ENCODE peak calls at places on chromosome 17, in nine cellular contexts. U is A673; P is lung; E is RWPE1; Q is mesendoderm; O is Peyer's patch; K is CD8-positive, alpha-beta memory T cell; G is H1; X is heart left ventricle. I is an unnamed sample.

GRCh38 chr17:8151641-8152111 is 528 bp downstream of the PER1 start:
- DNase-seq in U (peak; percentile 59), P (peak; percentile 89), E (no peak), Q (peak; percentile 69), O (peak; percentile 84), K (peak; percentile 69), G (no peak), X (peak; percentile 90), I (peak; percentile 95)

GRCh38 chr17:2400877-2401425 is at the start of gene MNT:
- DNase-seq in U (peak; percentile 97), P (peak; percentile 93), E (peak; percentile 89), Q (peak; percentile 97), O (peak; percentile 95), K (peak; percentile 96), G (peak; percentile 82), X (peak; percentile 95), I (peak; percentile 96)

GRCh38 chr17:76248013-76248782 is 7.9 kb upstream of the RNF157 start:
- DNase-seq in U (no peak), P (no peak), E (no peak), Q (no peak), O (peak; percentile 20), K (no peak), G (no peak), X (no peak), I (no peak)

GRCh38 chr17:59752446-59752845 is 45.0 kb downstream of the VMP1 start:
- DNase-seq in U (no peak), P (no peak), E (no peak), Q (no peak), O (no peak), K (no peak), G (no peak), X (no peak), I (no peak)

GRCh38 chr17:382644-383533 is 30.3 kb upstream of the RPH3AL start:
- DNase-seq in U (peak; percentile 37), P (no peak), E (no peak), Q (peak; percentile 85), O (no peak), K (no peak), G (no peak), X (no peak), I (no peak)

GRCh38 chr17:55783684-55784245 is 32.9 kb downstream of the PCTP start:
- DNase-seq in U (peak; percentile 90), P (peak; percentile 59), E (peak; percentile 4), Q (peak; percentile 68), O (peak; percentile 49), K (no peak), G (no peak), X (peak; percentile 79), I (peak; percentile 83)

GRCh38 chr17:32596666-32597065 is 109.9 kb downstream of the CDK5R1 start:
- DNase-seq in U (no peak), P (no peak), E (no peak), Q (peak; percentile 26), O (no peak), K (no peak), G (no peak), X (no peak), I (no peak)

GRCh38 chr17:65495255-65496060 is 66.0 kb downstream of the AXIN2 start:
- DNase-seq in U (peak; percentile 57), P (peak; percentile 47), E (no peak), Q (peak; percentile 84), O (peak; percentile 67), K (peak; percentile 13), G (peak; percentile 82), X (no peak), I (no peak)

GRCh38 chr17:15123593-15124590 is 141.2 kb downstream of the PMP22 start:
- DNase-seq in U (no peak), P (no peak), E (no peak), Q (peak; percentile 87), O (no peak), K (no peak), G (no peak), X (no peak), I (no peak)

GRCh38 chr17:37280841-37281240 is 94.9 kb upstream of the C17orf78 start:
- DNase-seq in U (no peak), P (no peak), E (no peak), Q (no peak), O (no peak), K (no peak), G (no peak), X (no peak), I (no peak)

GRCh38 chr17:82408938-82409318 is 9.2 kb upstream of the HEXD start:
- DNase-seq in U (no peak), P (no peak), E (no peak), Q (no peak), O (no peak), K (no peak), G (no peak), X (no peak), I (no peak)

DNA sequence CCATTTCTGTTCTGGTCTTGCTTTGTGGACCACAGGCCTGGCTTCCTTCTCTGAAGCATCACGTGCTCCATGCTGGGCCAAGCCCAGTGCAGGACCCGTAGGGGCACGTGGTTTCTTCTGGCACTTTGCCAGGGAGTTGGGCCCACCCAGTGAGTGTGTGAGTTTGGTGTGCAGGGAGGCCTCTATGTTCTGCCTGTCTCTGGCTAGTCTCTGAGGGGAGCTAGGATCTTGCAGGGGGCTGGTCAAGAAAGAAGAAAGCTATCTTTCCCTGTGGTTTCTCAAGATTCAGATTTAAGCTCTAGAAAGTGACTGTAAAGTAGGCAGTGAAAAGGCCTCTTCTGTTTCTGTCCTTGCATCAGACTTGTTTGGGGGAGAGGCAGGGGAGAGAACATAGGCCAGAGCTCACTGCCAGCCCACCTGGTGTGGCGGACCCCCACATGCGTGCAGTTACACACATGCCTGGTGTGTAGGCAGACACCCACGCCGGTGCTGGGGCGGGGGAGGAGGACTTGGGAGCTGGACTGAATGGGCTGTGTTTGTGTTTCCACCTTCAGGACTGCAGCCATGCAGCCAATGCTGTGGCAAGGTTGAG is 11.8 kb downstream of the LASP1 start:
- DNase-seq in U (peak; percentile 76), P (peak; percentile 64), E (no peak), Q (no peak), O (no peak), K (no peak), G (no peak), X (peak; percentile 69), I (peak; percentile 75)
- H3K27ac ChIP-seq in U (peak overlapping the region; percentile 59), P (peak overlapping the region; percentile 68), E (peak overlapping the region; percentile 98), Q (no peak overlapping the region), O (peak overlapping the region; percentile 24), K (no peak overlapping the region), G (no peak overlapping the region), X (peak overlapping the region; percentile 87), I (peak overlapping the region; percentile 44)

GRCh38 chr17:50184057-50184456 is 17.4 kb downstream of the COL1A1 start:
- DNase-seq in U (no peak), P (no peak), E (no peak), Q (peak; percentile 62), O (no peak), K (no peak), G (no peak), X (no peak), I (no peak)
- H3K27ac ChIP-seq in U (no peak overlapping the region), P (no peak overlapping the region), E (peak overlapping the region; percentile 62), Q (no peak overlapping the region), O (peak overlapping the region; percentile 70), K (no peak overlapping the region), G (no peak overlapping the region), X (peak overlapping the region; percentile 10), I (peak overlapping the region; percentile 92)

GRCh38 chr17:77304746-77305473 is 164.1 kb downstream of the SEC14L1 start:
- DNase-seq in U (no peak), P (no peak), E (no peak), Q (no peak), O (peak; percentile 74), K (no peak), G (no peak), X (no peak), I (no peak)
- H3K27ac ChIP-seq in U (no peak overlapping the region), P (no peak overlapping the region), E (peak overlapping the region; percentile 84), Q (no peak overlapping the region), O (no peak overlapping the region), K (no peak overlapping the region), G (no peak overlapping the region), X (no peak overlapping the region), I (no peak overlapping the region)

DNA sequence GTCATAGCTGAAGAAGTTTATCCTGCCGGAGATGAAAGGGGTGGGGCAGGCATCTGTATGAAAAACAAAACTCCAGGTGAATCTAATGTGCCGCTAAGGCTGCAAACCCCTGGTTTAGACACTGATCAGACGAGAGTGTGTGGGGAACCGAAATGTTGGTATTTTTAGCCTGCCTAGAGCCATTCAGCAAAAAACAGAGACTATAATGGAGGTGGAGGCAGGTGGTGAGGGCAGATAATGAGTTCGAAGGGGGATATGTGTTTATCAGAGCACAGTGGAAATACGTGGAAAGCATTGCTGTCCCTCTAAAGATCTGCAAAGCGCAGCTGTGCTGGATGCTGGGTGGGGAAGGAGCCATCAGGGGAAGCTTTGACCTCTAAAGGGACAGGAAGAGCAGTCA is 127.5 kb upstream of the WSCD1 start:
- DNase-seq in U (no peak), P (no peak), E (no peak), Q (no peak), O (no peak), K (no peak), G (no peak), X (no peak), I (no peak)
- H3K27ac ChIP-seq in U (no peak overlapping the region), P (no peak overlapping the region), E (no peak overlapping the region), Q (peak overlapping the region; percentile 46), O (no peak overlapping the region), K (no peak overlapping the region), G (no peak overlapping the region), X (no peak overlapping the region), I (no peak overlapping the region)

GRCh38 chr17:17732444-17732843 is 51.2 kb downstream of the RAI1 start:
- DNase-seq in U (no peak), P (no peak), E (no peak), Q (no peak), O (no peak), K (no peak), G (no peak), X (no peak), I (no peak)
- H3K27ac ChIP-seq in U (no peak overlapping the region), P (no peak overlapping the region), E (peak overlapping the region; percentile 84), Q (no peak overlapping the region), O (no peak overlapping the region), K (no peak overlapping the region), G (no peak overlapping the region), X (peak overlapping the region; percentile 46), I (no peak overlapping the region)

GRCh38 chr17:57092171-57092570 is 7.1 kb downstream of the AKAP1 start:
- DNase-seq in U (no peak), P (no peak), E (no peak), Q (no peak), O (no peak), K (no peak), G (no peak), X (no peak), I (peak; percentile 87)

GRCh38 chr17:57099165-57099564 is 14.1 kb downstream of the AKAP1 start:
- DNase-seq in U (no peak), P (no peak), E (no peak), Q (no peak), O (no peak), K (no peak), G (no peak), X (no peak), I (no peak)

GRCh38 chr17:57092779-57093178 is 7.7 kb downstream of the AKAP1 start:
- DNase-seq in U (no peak), P (no peak), E (no peak), Q (no peak), O (no peak), K (no peak), G (no peak), X (no peak), I (no peak)

GRCh38 chr17:57097832-57098421 is 12.9 kb downstream of the AKAP1 start:
- DNase-seq in U (no peak), P (no peak), E (no peak), Q (no peak), O (no peak), K (no peak), G (no peak), X (peak; percentile 52), I (no peak)

GRCh38 chr17:57096472-57097198 is 11.6 kb downstream of the AKAP1 start:
- DNase-seq in U (no peak), P (no peak), E (no peak), Q (no peak), O (no peak), K (no peak), G (no peak), X (no peak), I (no peak)
- H3K27ac ChIP-seq in U (no peak overlapping the region), P (peak overlapping the region; percentile 15), E (no peak overlapping the region), Q (no peak overlapping the region), O (peak overlapping the region; percentile 61), K (no peak overlapping the region), G (peak overlapping the region; percentile 9), X (peak overlapping the region; percentile 76), I (peak overlapping the region; percentile 76)